ENCODE peak calls at places on chromosomes 3 and 15, in four cellular contexts. U is AG04450, I is AG09309, E is cardiac fibroblast. V is an unnamed sample.

GRCh38 chr3:130529816-130530215 is 12.8 kb downstream of the COL6A6 start:
- DNase-seq in U (no peak), I (no peak), E (no peak), V (no peak)

GRCh38 chr3:65334045-65334665 is 646.4 kb upstream of the ADAMTS9 start:
- DNase-seq in U (no peak), I (no peak), E (peak), V (peak)

GRCh38 chr3:195003893-195004289 is 267.1 kb downstream of the XXYLT1 start:
- DNase-seq in U (no peak), I (no peak), E (no peak), V (no peak)

GRCh38 chr3:128317698-128318231 is 148.9 kb downstream of the DNAJB8 start:
- DNase-seq in U (no peak), I (no peak), E (no peak), V (no peak)

GRCh38 chr3:12194669-12195161 is 36.0 kb upstream of the TIMP4 start:
- DNase-seq in U (no peak), I (no peak), E (peak), V (no peak)

GRCh38 chr3:143576568-143577270 is 271.5 kb downstream of the SLC9A9 start:
- DNase-seq in U (no peak), I (no peak), E (no peak), V (no peak)

GRCh38 chr15:66184492-66184891 is 69.1 kb downstream of the MEGF11 start:
- DNase-seq in U (no peak), I (no peak), E (no peak), V (no peak)

GRCh38 chr3:188148318-188148717 is 5.6 kb upstream of the LPP start:
- DNase-seq in U (no peak), I (no peak), E (no peak), V (no peak)

GRCh38 chr3:198048445-198048844 is 88.4 kb downstream of the LMLN start:
- DNase-seq in U (no peak), I (no peak), E (no peak), V (no peak)

GRCh38 chr3:175246766-175247165 is 387.6 kb downstream of the NAALADL2 start:
- DNase-seq in U (no peak), I (no peak), E (peak), V (no peak)

GRCh38 chr15:76335851-76336253 is 721 bp upstream of the ISL2 start:
- DNase-seq in U (no peak), I (no peak), E (peak), V (no peak)

GRCh38 chr3:105835606-105836005 is 33.2 kb downstream of the CBLB start:
- DNase-seq in U (no peak), I (no peak), E (no peak), V (peak)

GRCh38 chr3:109278546-109278945 is 37.8 kb downstream of the DPPA2 start:
- DNase-seq in U (no peak), I (no peak), E (no peak), V (no peak)

GRCh38 chr3:47761046-47761445 is 20.6 kb downstream of the SMARCC1 start:
- DNase-seq in U (no peak), I (no peak), E (no peak), V (no peak)

GRCh38 chr15:31272558-31273257 is 53.9 kb upstream of the KLF13 start:
- DNase-seq in U (no peak), I (no peak), E (no peak), V (no peak)

GRCh38 chr15:39907216-39907615 is 12.8 kb downstream of the GPR176 start:
- DNase-seq in U (no peak), I (no peak), E (no peak), V (no peak)

GRCh38 chr3:43773273-43774104 is 82.8 kb downstream of the ABHD5 start:
- DNase-seq in U (no peak), I (no peak), E (no peak), V (no peak)

GRCh38 chr3:85780806-85781205 is 822.0 kb downstream of the CADM2 start:
- DNase-seq in U (no peak), I (no peak), E (no peak), V (no peak)

GRCh38 chr3:14467723-14468620 is 65.6 kb downstream of the SLC6A6 start:
- DNase-seq in U (no peak), I (no peak), E (peak), V (no peak)

GRCh38 chr3:178802993-178803693 is 266.9 kb downstream of the KCNMB2 start:
- DNase-seq in U (no peak), I (no peak), E (peak), V (no peak)

GRCh38 chr3:159366476-159366875 is 564.6 kb downstream of the MFSD1 start:
- DNase-seq in U (no peak), I (no peak), E (no peak), V (no peak)

GRCh38 chr3:124256599-124256998 is 264.7 kb upstream of the ROPN1 start:
- DNase-seq in U (no peak), I (no peak), E (no peak), V (no peak)

GRCh38 chr3:46715507-46716175 is 2.0 kb downstream of the PRSS50 start:
- DNase-seq in U (no peak), I (no peak), E (no peak), V (no peak)

GRCh38 chr15:56835598-56836275 is 82.7 kb upstream of the TCF12 start:
- DNase-seq in U (no peak), I (peak), E (peak), V (no peak)

GRCh38 chr3:38662544-38662943 is 13.1 kb upstream of the SCN5A start:
- DNase-seq in U (no peak), I (no peak), E (peak), V (no peak)

GRCh38 chr3:70905496-70905895 is 593.1 kb upstream of the MDFIC2 start:
- DNase-seq in U (no peak), I (no peak), E (no peak), V (no peak)

GRCh38 chr3:115099115-115099884 is 47.8 kb downstream of the ZBTB20 start:
- DNase-seq in U (no peak), I (no peak), E (peak), V (no peak)
- H3K4me3 ChIP-seq in U (peak), I (no peak), E (peak), V (no peak)

DNA sequence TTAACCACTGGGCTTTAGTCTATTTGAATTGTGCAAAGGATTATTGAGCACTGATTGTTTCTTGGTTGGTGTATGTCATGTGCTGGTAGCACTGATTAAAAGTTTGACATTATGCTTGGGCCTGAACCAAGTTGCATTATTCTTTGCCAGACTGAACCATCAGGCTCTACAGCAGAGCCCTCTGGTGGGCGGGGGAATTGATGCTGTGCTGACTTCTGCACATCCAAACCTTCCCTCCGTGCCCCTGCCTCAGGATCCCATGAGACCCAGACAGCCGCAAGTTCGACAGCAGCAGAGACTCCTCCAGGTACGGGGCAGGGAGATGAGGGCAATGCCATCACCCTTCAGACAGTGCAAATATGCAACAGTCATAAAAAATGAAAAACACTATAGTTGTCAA is 28.4 kb upstream of the P2RY12 start:
- DNase-seq in U (no peak), I (no peak), E (no peak), V (no peak)
- TF ChIP-seq CTCF in U (no peak), I (no peak), E (no peak), V (no peak)

GRCh38 chr15:70030851-70031645 is 66.7 kb downstream of the TLE3 start:
- DNase-seq in U (no peak), I (no peak), E (no peak), V (no peak)
- H3K4me3 ChIP-seq in U (no peak), I (no peak), E (no peak), V (no peak)

GRCh38 chr3:142022381-142022780 is 127.0 kb downstream of the TFDP2 start:
- DNase-seq in U (no peak), I (peak), E (no peak), V (no peak)
- TF ChIP-seq CTCF in U (no peak), I (peak), E (no peak), V (no peak)

DNA sequence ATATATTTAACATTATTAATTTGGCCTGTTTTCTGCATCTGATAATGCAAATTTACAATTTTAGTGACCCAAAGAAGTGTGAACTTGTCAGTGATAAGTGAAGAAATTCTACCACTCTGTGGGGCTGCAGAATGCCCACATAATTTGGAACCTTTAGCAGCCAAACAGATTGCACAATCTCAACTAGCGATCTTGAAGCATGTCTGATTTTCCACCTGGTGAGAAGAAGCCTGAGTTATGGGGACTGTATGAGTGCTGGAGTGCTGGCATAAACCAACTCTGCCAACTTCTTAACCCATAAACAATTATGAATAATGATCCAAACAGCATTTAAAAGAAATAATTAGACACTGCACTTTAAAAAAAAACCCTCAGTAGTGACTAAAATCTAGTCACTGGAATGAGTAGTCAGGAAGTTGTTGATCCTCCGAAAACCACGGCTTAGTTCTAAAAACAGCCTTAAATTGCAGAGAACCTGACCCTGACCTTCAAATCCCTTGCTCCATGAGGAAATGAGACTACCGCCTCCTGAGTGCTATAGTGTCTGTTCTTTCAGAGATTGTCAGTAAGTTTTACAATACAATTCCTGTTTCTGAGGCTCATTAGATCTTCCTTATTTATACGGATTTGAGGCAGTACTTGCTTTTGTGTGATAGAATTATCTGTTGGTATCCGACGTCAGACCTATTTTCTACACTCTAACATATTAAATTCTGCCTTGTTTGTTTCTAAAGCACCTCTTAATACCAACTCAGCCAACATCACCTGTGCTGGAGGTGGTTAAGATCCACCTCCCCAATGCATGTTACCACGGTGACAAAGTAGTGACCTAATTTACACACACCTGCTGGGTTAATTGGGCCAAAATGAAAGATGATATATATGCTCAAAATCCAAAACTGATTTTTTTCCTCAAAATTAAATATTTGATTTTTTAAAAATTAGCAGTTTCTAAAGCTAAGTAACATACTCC is 267.7 kb downstream of the ZBTB20 start:
- DNase-seq in U (no peak), I (no peak), E (peak), V (peak)
- H3K4me3 ChIP-seq in U (no peak), I (no peak), E (no peak), V (no peak)

GRCh38 chr15:38195191-38195901 is 57.3 kb upstream of the SPRED1 start:
- DNase-seq in U (no peak), I (no peak), E (no peak), V (no peak)

GRCh38 chr15:38193496-38193895 is 59.1 kb upstream of the SPRED1 start:
- DNase-seq in U (no peak), I (no peak), E (peak), V (no peak)

GRCh38 chr15:38201714-38202113 is 50.9 kb upstream of the SPRED1 start:
- DNase-seq in U (no peak), I (no peak), E (no peak), V (no peak)

GRCh38 chr15:38196116-38196515 is 56.5 kb upstream of the SPRED1 start:
- DNase-seq in U (no peak), I (peak), E (no peak), V (no peak)

GRCh38 chr15:38197553-38197952 is 55.1 kb upstream of the SPRED1 start:
- DNase-seq in U (no peak), I (no peak), E (peak), V (peak)
- TF ChIP-seq CTCF in U (no peak), I (no peak), E (no peak), V (no peak)

DNA sequence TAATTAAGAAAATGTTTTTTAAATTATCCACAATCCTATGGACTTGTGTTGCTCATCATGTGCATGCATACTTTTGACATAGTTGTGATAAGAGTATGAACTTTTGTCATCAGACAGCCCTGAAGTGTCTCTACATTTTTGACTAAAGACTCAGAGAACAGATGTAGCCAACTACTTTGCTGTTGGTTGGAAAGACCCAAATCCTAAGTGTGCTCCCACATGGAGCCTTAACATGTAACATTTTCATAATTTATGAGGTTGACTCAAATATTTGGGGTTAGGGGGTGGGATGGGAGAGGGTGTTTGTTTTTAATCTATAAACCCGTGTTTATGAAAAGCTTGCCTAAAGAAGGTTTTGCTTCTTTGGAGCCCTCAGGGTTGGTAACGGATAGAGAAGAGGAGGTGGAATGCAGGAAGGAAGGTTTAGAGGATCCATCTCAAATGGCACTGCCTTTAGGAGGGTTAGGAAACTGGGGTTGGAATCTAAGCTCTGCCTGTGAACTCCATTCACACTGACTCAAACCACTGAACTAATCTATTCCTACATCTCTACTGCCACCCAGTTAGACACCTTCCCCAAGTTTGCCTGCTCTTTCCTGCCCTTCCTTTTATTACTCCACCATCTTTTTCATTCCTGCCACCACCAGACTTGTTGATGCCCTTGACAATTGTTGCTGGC is 3.7 kb downstream of the BOC start:
- DNase-seq in U (no peak), I (peak), E (no peak), V (no peak)
- H3K4me3 ChIP-seq in U (no peak), I (no peak), E (no peak), V (no peak)

V was measured in retinal pigment epithelial cell.